ENCODE peak calls at places on chromosome 13, in nine cellular contexts. J, Y, D, Q, U, I, Z, E and R are unnamed samples.

GRCh38 chr13:94014461-94014860 is 465.0 kb downstream of the DCT start:
- DNase-seq in J (no peak), Y (no peak), D (no peak), Q (no peak), U (no peak), I (no peak), Z (no peak), E (no peak), R (no peak)

GRCh38 chr13:102289606-102290005 is 112.2 kb downstream of the FGF14 start:
- DNase-seq in J (no peak), Y (no peak), D (no peak), Q (no peak), U (no peak), I (no peak), Z (no peak), E (no peak), R (no peak)

GRCh38 chr13:28040977-28041376 is 52.5 kb upstream of the URAD start:
- DNase-seq in J (no peak), Y (no peak), D (no peak), Q (no peak), U (no peak), I (no peak), Z (no peak), E (peak), R (no peak)

GRCh38 chr13:39561971-39562370 is 41.0 kb downstream of the LHFPL6 start:
- DNase-seq in J (no peak), Y (no peak), D (no peak), Q (no peak), U (peak), I (no peak), Z (peak), E (no peak), R (no peak)

GRCh38 chr13:112249644-112250610 is 126.2 kb upstream of the SPACA7 start:
- DNase-seq in J (no peak), Y (no peak), D (no peak), Q (no peak), U (no peak), I (no peak), Z (no peak), E (no peak), R (no peak)

GRCh38 chr13:49840266-49840665 is 47.8 kb upstream of the KPNA3 start:
- DNase-seq in J (no peak), Y (no peak), D (no peak), Q (no peak), U (no peak), I (no peak), Z (no peak), E (peak), R (no peak)

GRCh38 chr13:105196052-105196451 is 1339.4 kb downstream of the EFNB2 start:
- DNase-seq in J (peak), Y (no peak), D (no peak), Q (no peak), U (peak), I (no peak), Z (no peak), E (peak), R (no peak)

GRCh38 chr13:53920916-53921315 is 892.3 kb downstream of the OLFM4 start:
- DNase-seq in J (no peak), Y (no peak), D (no peak), Q (peak), U (no peak), I (no peak), Z (no peak), E (no peak), R (no peak)

GRCh38 chr13:29227560-29227959 is 367.9 kb downstream of the SLC7A1 start:
- DNase-seq in J (no peak), Y (no peak), D (no peak), Q (no peak), U (no peak), I (no peak), Z (no peak), E (no peak), R (no peak)

GRCh38 chr13:72820156-72820897 is 38.4 kb downstream of the PIBF1 start:
- DNase-seq in J (peak), Y (no peak), D (no peak), Q (no peak), U (peak), I (no peak), Z (no peak), E (peak), R (no peak)

GRCh38 chr13:64958106-64958505 is 2272.0 kb downstream of the PCDH9 start:
- DNase-seq in J (no peak), Y (no peak), D (no peak), Q (no peak), U (no peak), I (no peak), Z (no peak), E (no peak), R (no peak)

GRCh38 chr13:56134524-56134923 is 1006.2 kb upstream of the PRR20A start:
- DNase-seq in J (no peak), Y (no peak), D (no peak), Q (no peak), U (no peak), I (no peak), Z (no peak), E (no peak), R (no peak)

GRCh38 chr13:71278512-71278911 is 588.5 kb downstream of the DACH1 start:
- DNase-seq in J (no peak), Y (no peak), D (no peak), Q (peak), U (no peak), I (no peak), Z (no peak), E (no peak), R (no peak)

GRCh38 chr13:112588490-112589297 is 741 bp upstream of the TUBGCP3 start:
- DNase-seq in J (no peak), Y (no peak), D (no peak), Q (peak), U (no peak), I (no peak), Z (no peak), E (no peak), R (peak)

GRCh38 chr13:107222619-107223018 is 654.7 kb upstream of the ARGLU1 start:
- DNase-seq in J (no peak), Y (no peak), D (no peak), Q (no peak), U (no peak), I (no peak), Z (no peak), E (no peak), R (no peak)

GRCh38 chr13:76481738-76482137 is 404.5 kb downstream of the KCTD12 start:
- DNase-seq in J (no peak), Y (no peak), D (no peak), Q (no peak), U (no peak), I (no peak), Z (no peak), E (no peak), R (no peak)

GRCh38 chr13:92745233-92745632 is 481.4 kb upstream of the GPC6 start:
- DNase-seq in J (no peak), Y (no peak), D (no peak), Q (no peak), U (peak), I (no peak), Z (peak), E (no peak), R (no peak)

GRCh38 chr13:41007359-41008118 is 11.6 kb downstream of the ELF1 start:
- DNase-seq in J (no peak), Y (peak), D (no peak), Q (no peak), U (peak), I (no peak), Z (no peak), E (no peak), R (no peak)

GRCh38 chr13:61410669-61411297 is 4.9 kb downstream of the PCDH20 start:
- DNase-seq in J (peak), Y (peak), D (no peak), Q (peak), U (no peak), I (no peak), Z (no peak), E (peak), R (no peak)